ENCODE peak calls at places on chromosomes 16 and 17, in eight cellular contexts. C is stimulated activated CD8-positive, alpha-beta memory T cell treated with anti-CD3 and anti-CD28 coated beads, Interleukin-4, amount 100 ng/mL, for 4 hours; Z is M059J; X is activated gamma-delta T cell treated with Interleukin-2 at 50 U/mL for 16 hours; M is stimulated activated naive B cell treated with anti-CD40 and anti-IgM and Interleukin-4, amounts not matched to agents 10 μg/mL and 1 μg/mL and 100 μg/mL, for 72 hours; P is KBM-7; O is fibroblast of the aortic adventitia; F is AG09319. Q is an unnamed sample.
A peak's percentile ranks its signal among the peaks of the same experiment; 100 is the strongest.

GRCh38 chr17:74325743-74326379 is at the start of gene KIF19:
- DNase-seq in Z (no peak), P (no peak), C (no peak), X (peak; percentile 40), M (peak; percentile 18), O (no peak), F (no peak), Q (peak; percentile 17)

GRCh38 chr16:2404099-2404498 is 25.1 kb upstream of the CCNF start:
- DNase-seq in M (no peak), C (no peak), F (no peak), O (no peak), X (no peak), P (no peak), Z (no peak), Q (no peak)

GRCh38 chr16:57266531-57267268 is 17.8 kb downstream of the PLLP start:
- DNase-seq in Z (peak; percentile 33), F (no peak), X (peak; percentile 25), O (no peak), C (no peak), M (no peak), P (peak; percentile 62), Q (no peak)

GRCh38 chr16:21239646-21240045 is 6.1 kb downstream of the ANKS4B start:
- DNase-seq in O (no peak), Z (no peak), P (no peak), X (no peak), C (no peak), M (no peak), F (no peak), Q (no peak)

GRCh38 chr17:77540975-77541374 is 400.2 kb downstream of the SEC14L1 start:
- DNase-seq in F (no peak), Z (no peak), O (no peak), C (no peak), M (no peak), X (no peak), P (no peak), Q (no peak)

GRCh38 chr16:4322121-4323035 is 6.5 kb downstream of the GLIS2 start:
- DNase-seq in C (no peak), Z (no peak), P (no peak), O (no peak), F (no peak), M (no peak), X (no peak), Q (no peak)

GRCh38 chr17:2412561-2413021 is 11.7 kb upstream of the MNT start:
- DNase-seq in O (peak; percentile 50), C (no peak), P (no peak), X (no peak), M (no peak), Z (peak; percentile 17), F (no peak), Q (peak; percentile 44)

GRCh38 chr16:81996664-81997529 is 14.4 kb downstream of the SDR42E1 start:
- DNase-seq in Z (peak; percentile 89), M (no peak), X (no peak), P (peak; percentile 39), C (no peak), O (peak; percentile 64), F (no peak), Q (peak; percentile 33)

GRCh38 chr17:17071531-17072360 is 29.5 kb downstream of the MPRIP start:
- DNase-seq in X (no peak), C (no peak), O (no peak), P (peak; percentile 17), M (no peak), Z (peak; percentile 27), F (no peak), Q (no peak)

GRCh38 chr17:53626286-53626685 is 196.4 kb upstream of the KIF2B start:
- DNase-seq in Z (peak; percentile 82), M (no peak), O (peak; percentile 56), P (no peak), X (no peak), F (no peak), C (no peak), Q (peak; percentile 90)

GRCh38 chr17:53818271-53818670 is 4.5 kb upstream of the KIF2B start:
- DNase-seq in P (no peak), F (no peak), X (no peak), O (no peak), M (no peak), Z (no peak), C (no peak), Q (no peak)

GRCh38 chr17:9401434-9401833 is 174.2 kb downstream of the STX8 start:
- DNase-seq in F (no peak), M (no peak), P (no peak), X (no peak), Z (peak; percentile 31), C (no peak), O (peak; percentile 51), Q (peak; percentile 92)

GRCh38 chr17:74763565-74764387 is 12.4 kb downstream of the NAT9 start:
- DNase-seq in C (no peak), P (no peak), X (no peak), O (no peak), M (no peak), Z (no peak), F (no peak), Q (no peak)

GRCh38 chr16:9854665-9855064 is 327.6 kb downstream of the GRIN2A start:
- DNase-seq in O (peak; percentile 94), Z (peak; percentile 86), M (no peak), P (no peak), C (no peak), F (peak; percentile 58), X (no peak), Q (peak; percentile 71)

GRCh38 chr17:56756536-56756935 is 77.2 kb downstream of the C17orf67 start:
- DNase-seq in Z (peak; percentile 91), C (no peak), X (no peak), P (no peak), O (peak; percentile 14), F (peak; percentile 45), M (no peak), Q (peak; percentile 98)

GRCh38 chr17:18248300-18248731 is 10.2 kb downstream of the FLII start:
- DNase-seq in C (no peak), X (peak; percentile 63), P (peak; percentile 68), F (no peak), M (peak; percentile 40), O (peak; percentile 79), Z (peak; percentile 64), Q (peak; percentile 62)

GRCh38 chr17:752620-753219 is 656 bp upstream of the GEMIN4 start:
- DNase-seq in F (no peak), O (peak; percentile 73), C (peak; percentile 11), Z (peak; percentile 18), P (no peak), X (peak; percentile 39), M (no peak), Q (peak; percentile 68)

GRCh38 chr16:63744077-63744874 is 1377.6 kb downstream of the CDH11 start:
- DNase-seq in P (no peak), O (no peak), Z (no peak), X (no peak), F (no peak), C (no peak), M (no peak), Q (no peak)

GRCh38 chr17:70242781-70243437 is 73.6 kb downstream of the KCNJ2 start:
- DNase-seq in C (no peak), Z (no peak), O (peak; percentile 0), M (no peak), P (no peak), X (no peak), F (no peak), Q (peak; percentile 54)

GRCh38 chr16:13095061-13095460 is 193.7 kb downstream of the SHISA9 start:
- DNase-seq in C (no peak), O (no peak), Z (no peak), P (no peak), X (no peak), F (no peak), M (no peak), Q (no peak)

GRCh38 chr16:79969458-79969857 is 368.9 kb upstream of the MAF start:
- DNase-seq in O (no peak), Z (no peak), P (no peak), C (no peak), F (no peak), X (no peak), M (no peak), Q (no peak)

GRCh38 chr16:69727916-69728270 is 1.5 kb upstream of the NQO1 start:
- DNase-seq in F (no peak), M (no peak), C (no peak), O (no peak), X (no peak), P (no peak), Z (peak; percentile 56), Q (no peak)

GRCh38 chr16:23858496-23859062 is 22.8 kb downstream of the PRKCB start:
- DNase-seq in P (no peak), C (no peak), F (no peak), O (no peak), M (no peak), X (no peak), Z (no peak), Q (no peak)

GRCh38 chr16:50326264-50326663 is 42.5 kb downstream of the BRD7 start:
- DNase-seq in O (no peak), F (no peak), C (no peak), P (no peak), X (no peak), Z (no peak), M (no peak), Q (no peak)

GRCh38 chr16:82748026-82748425 is 121.3 kb downstream of the CDH13 start:
- DNase-seq in Z (peak; percentile 87), X (no peak), C (no peak), F (peak; percentile 20), P (no peak), O (peak; percentile 92), M (no peak), Q (peak; percentile 91)

GRCh38 chr17:72661093-72661944 is 431.2 kb downstream of the SLC39A11 start:
- DNase-seq in F (no peak), O (no peak), Z (no peak), M (no peak), C (no peak), P (no peak), X (no peak), Q (no peak)

GRCh38 chr16:4371481-4372314 is at the start of gene VASN:
- DNase-seq in X (peak; percentile 66), F (no peak), Z (peak; percentile 73), P (no peak), C (peak; percentile 30), M (peak; percentile 41), O (peak; percentile 80), Q (peak; percentile 69)

GRCh38 chr16:75264531-75264998 is 13.1 kb upstream of the BCAR1 start:
- DNase-seq in O (peak; percentile 57), F (no peak), C (no peak), M (no peak), X (no peak), P (no peak), Z (peak; percentile 57), Q (peak; percentile 52)

GRCh38 chr17:42120161-42121065 is 754 bp downstream of the KAT2A start:
- DNase-seq in X (no peak), Z (no peak), O (no peak), C (no peak), M (no peak), P (no peak), F (no peak), Q (no peak)

GRCh38 chr17:57995076-57995956 is 7.3 kb upstream of the VEZF1 start:
- DNase-seq in Z (peak; percentile 85), F (no peak), O (peak; percentile 87), P (peak; percentile 86), C (no peak), M (peak; percentile 44), X (peak; percentile 40), Q (peak; percentile 69)

GRCh38 chr16:86676216-86676800 is 98.0 kb downstream of the FOXL1 start:
- DNase-seq in Z (peak; percentile 89), C (no peak), O (peak; percentile 71), P (no peak), F (no peak), M (no peak), X (no peak), Q (peak; percentile 64)

GRCh38 chr16:56684926-56685590 is 2.8 kb downstream of the MT1X start:
- DNase-seq in Z (no peak), X (no peak), C (no peak), M (no peak), P (no peak), F (no peak), O (no peak), Q (no peak)

GRCh38 chr17:21285164-21286065 is 904 bp downstream of the MAP2K3 start:
- DNase-seq in Z (peak; percentile 82), M (peak; percentile 26), C (no peak), P (peak; percentile 31), X (no peak), O (peak; percentile 50), F (no peak), Q (peak; percentile 57)

GRCh38 chr17:80191192-80191591 is 21.4 kb downstream of the CARD14 start:
- DNase-seq in C (no peak), O (no peak), P (no peak), X (no peak), M (no peak), F (no peak), Z (no peak), Q (no peak)